ENCODE peak calls at places on chromosomes 11 and 22, in nine cellular contexts. P, R, J, A, C, U, K, V and M are unnamed samples. For H3K4me1, the result is how much of the 10 kb centered on the place peaks cover.

GRCh38 chr22:41085842-41086241 is 6.5 kb upstream of the EP300 start:
- DNase-seq in P (no peak), R (no peak), J (no peak), A (no peak), C (no peak), U (no peak), K (no peak), V (no peak), M (no peak)

GRCh38 chr11:94597896-94598295 is 30.7 kb downstream of the PIWIL4 start:
- DNase-seq in P (peak), R (no peak), J (no peak), A (peak), C (no peak), U (no peak), K (no peak), V (no peak), M (no peak)

GRCh38 chr22:29330753-29331152 is 15.3 kb upstream of the RASL10A start:
- DNase-seq in P (no peak), R (no peak), J (peak), A (no peak), C (peak), U (no peak), K (no peak), V (no peak), M (no peak)

GRCh38 chr11:57741132-57742086 is at the start of gene SELENOH:
- DNase-seq in P (peak), R (peak), J (peak), A (peak), C (peak), U (peak), K (peak), V (peak), M (peak)

GRCh38 chr11:85874265-85874664 is 19.1 kb downstream of the CCDC83 start:
- DNase-seq in P (no peak), R (no peak), J (no peak), A (no peak), C (no peak), U (no peak), K (no peak), V (no peak), M (no peak)

GRCh38 chr11:95150977-95151684 is 61.5 kb downstream of the ENDOD1 start:
- DNase-seq in P (peak), R (peak), J (peak), A (peak), C (peak), U (peak), K (peak), V (peak), M (peak)

GRCh38 chr22:47188337-47189055 is 426.0 kb downstream of the TBC1D22A start:
- DNase-seq in P (no peak), R (no peak), J (no peak), A (no peak), C (no peak), U (no peak), K (no peak), V (peak), M (no peak)

GRCh38 chr11:2933376-2934056 is 4.3 kb upstream of the PHLDA2 start:
- DNase-seq in P (peak), R (peak), J (peak), A (peak), C (peak), U (no peak), K (peak), V (peak), M (peak)

GRCh38 chr22:29031236-29031982 is 30.2 kb downstream of the C22orf31 start:
- DNase-seq in P (peak), R (peak), J (peak), A (peak), C (peak), U (peak), K (peak), V (peak), M (peak)

GRCh38 chr11:111735262-111736116 is 30.7 kb downstream of the PPP2R1B start:
- DNase-seq in P (peak), R (no peak), J (peak), A (peak), C (peak), U (peak), K (no peak), V (peak), M (no peak)

GRCh38 chr11:85823816-85824215 is 12.9 kb upstream of the SYTL2 start:
- DNase-seq in P (no peak), R (no peak), J (no peak), A (no peak), C (no peak), U (no peak), K (no peak), V (peak), M (no peak)

GRCh38 chr11:47620836-47621378 is 21.5 kb downstream of the MTCH2 start:
- DNase-seq in P (no peak), R (no peak), J (peak), A (no peak), C (no peak), U (no peak), K (no peak), V (no peak), M (no peak)

GRCh38 chr11:116776522-116776984 is 3.8 kb upstream of the BUD13 start:
- DNase-seq in P (no peak), R (no peak), J (no peak), A (no peak), C (no peak), U (no peak), K (no peak), V (no peak), M (no peak)

DNA sequence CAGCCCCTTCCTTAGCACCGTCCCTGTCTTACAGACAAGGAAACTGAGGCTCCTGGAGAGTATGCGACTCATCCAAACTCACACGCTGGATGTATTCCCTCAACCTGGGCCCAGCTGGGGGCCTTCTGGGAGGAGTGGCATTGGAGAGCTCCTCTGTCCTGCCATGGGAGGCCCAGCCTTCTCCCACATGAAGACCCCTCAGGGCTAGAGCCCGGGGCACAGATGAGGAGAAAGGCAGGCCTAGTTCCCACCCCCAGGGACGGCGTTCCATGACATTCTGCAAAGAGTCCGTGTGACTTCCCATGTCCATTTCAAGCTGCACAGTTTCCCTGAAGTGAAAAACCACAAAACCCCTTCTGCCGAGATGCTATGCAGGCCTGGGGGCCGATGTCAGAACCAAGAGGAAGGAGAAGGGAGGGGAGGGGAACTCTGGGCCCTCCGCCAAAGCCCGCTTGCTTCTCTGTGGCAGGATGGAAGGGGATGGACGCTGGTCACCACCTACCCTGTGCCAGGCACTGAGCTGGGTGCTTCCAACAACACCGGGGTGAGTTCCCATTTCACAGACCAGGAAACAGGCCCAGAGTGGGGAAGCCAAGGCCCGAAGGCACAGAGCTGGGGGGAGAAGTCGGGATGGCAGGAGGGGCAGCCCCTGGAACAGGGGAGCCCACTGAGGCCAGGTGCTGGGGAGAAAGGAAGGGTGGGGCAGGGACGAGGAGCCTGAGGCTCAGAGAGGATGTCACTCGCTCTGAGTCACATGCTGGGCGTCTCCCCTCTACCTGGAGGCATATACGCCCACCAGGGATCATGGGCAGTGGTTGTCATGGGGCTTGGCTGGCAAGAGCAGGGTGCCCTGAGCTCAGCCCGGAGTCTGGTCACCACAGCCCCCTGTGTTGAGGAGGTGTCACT is 15.7 kb downstream of the RAC2 start:
- DNase-seq in P (peak), R (no peak), J (no peak), A (no peak), C (peak), U (no peak), K (no peak), V (peak), M (peak)
- TF ChIP-seq POLR2A in P (no peak), R (no peak), J (no peak), A (no peak), C (no peak), U (no peak), K (no peak), V (no peak), M (no peak)

DNA sequence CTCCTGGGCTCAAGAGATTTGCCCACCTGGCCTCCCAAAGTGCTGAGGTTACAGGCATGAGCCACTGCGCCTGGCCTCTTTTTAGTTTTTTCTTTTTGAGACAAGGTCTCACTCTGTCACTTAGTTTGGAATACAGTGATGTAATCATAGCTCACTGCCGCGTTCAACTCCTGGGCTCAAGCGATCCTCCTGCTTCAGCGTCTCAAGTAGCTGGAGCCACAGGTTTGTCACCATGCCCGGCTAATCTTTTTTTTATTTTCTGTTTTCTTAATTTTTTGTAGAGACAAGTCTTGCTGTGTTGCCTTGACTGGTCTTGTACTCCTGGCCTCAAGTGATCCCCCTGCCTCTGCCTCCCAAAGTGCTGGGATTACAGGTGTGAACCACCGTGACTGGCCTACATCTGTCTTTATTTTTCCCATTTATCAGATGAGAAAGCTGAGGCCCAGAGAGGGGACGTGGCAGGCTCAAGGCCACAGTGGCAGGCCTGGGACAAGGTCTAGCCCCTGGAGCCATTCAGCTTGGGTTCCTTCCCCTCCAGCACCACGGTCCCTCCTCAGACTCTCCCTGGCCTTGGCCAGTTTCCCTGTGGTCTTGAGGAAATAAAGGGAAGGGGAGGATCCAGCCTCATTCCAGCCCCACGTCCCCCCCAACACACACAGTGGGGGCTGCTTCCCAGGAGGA is 2.8 kb upstream of the KDELR3 start:
- DNase-seq in P (no peak), R (no peak), J (no peak), A (no peak), C (no peak), U (peak), K (no peak), V (no peak), M (peak)
- H3K4me1 ChIP-seq in P (under half), R (under half), J (under half), A (under half), C (under half), U (under half), K (under half), V (under half), M (under half)

GRCh38 chr11:34970480-34970879 is 54.1 kb downstream of the PDHX start:
- DNase-seq in P (no peak), R (no peak), J (no peak), A (no peak), C (no peak), U (no peak), K (no peak), V (no peak), M (no peak)

GRCh38 chr11:34975482-34975881 is 59.1 kb downstream of the PDHX start:
- DNase-seq in P (no peak), R (no peak), J (peak), A (no peak), C (no peak), U (no peak), K (no peak), V (no peak), M (no peak)

GRCh38 chr11:34970033-34970432 is 53.6 kb downstream of the PDHX start:
- DNase-seq in P (no peak), R (no peak), J (no peak), A (no peak), C (no peak), U (no peak), K (no peak), V (no peak), M (no peak)

GRCh38 chr11:34976496-34976895 is 60.1 kb downstream of the PDHX start:
- DNase-seq in P (no peak), R (no peak), J (peak), A (no peak), C (no peak), U (no peak), K (no peak), V (no peak), M (no peak)

DNA sequence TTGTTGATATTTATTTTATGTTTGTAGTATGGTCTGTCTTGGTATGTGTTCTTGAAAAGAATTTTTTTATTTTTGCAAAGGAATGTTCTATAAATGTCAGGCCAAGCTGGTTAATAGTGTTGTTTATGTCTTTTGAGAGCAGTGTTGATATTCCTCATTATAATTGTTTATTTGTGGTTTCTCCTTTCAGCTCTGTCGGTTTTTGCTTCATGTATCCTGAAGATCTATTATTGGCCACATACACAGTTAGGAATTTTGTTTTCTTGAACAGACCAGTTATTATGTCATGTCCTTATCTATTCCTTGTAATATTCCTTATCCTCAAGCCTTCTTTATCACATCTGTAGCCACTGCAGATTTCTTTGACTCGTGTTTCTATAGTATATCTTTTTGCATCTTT is 56.5 kb downstream of the PDHX start:
- DNase-seq in P (no peak), R (no peak), J (no peak), A (no peak), C (no peak), U (no peak), K (no peak), V (no peak), M (no peak)
- H3K4me3 ChIP-seq in P (no peak), R (no peak), J (no peak), A (no peak), C (no peak), U (no peak), K (no peak), V (no peak), M (no peak)

GRCh38 chr11:60887531-60887930 is 18.9 kb downstream of the PRPF19 start:
- DNase-seq in P (peak), R (no peak), J (peak), A (peak), C (no peak), U (peak), K (peak), V (peak), M (peak)
- TF ChIP-seq POLR2A in P (no peak), R (no peak), J (no peak), A (no peak), C (no peak), U (no peak), K (no peak), V (no peak), M (no peak)

GRCh38 chr11:69948256-69949141 is 129.3 kb upstream of the FGF3 start:
- DNase-seq in P (peak), R (no peak), J (no peak), A (peak), C (peak), U (no peak), K (peak), V (peak), M (peak)

GRCh38 chr11:69947059-69947771 is 128.0 kb upstream of the FGF3 start:
- DNase-seq in P (no peak), R (no peak), J (no peak), A (no peak), C (peak), U (no peak), K (no peak), V (no peak), M (peak)

GRCh38 chr11:69950120-69950519 is 128.0 kb upstream of the ANO1 start:
- DNase-seq in P (no peak), R (peak), J (peak), A (no peak), C (peak), U (no peak), K (peak), V (peak), M (peak)

GRCh38 chr11:69949327-69949726 is 128.8 kb upstream of the ANO1 start:
- DNase-seq in P (peak), R (no peak), J (peak), A (peak), C (peak), U (no peak), K (peak), V (no peak), M (peak)

DNA sequence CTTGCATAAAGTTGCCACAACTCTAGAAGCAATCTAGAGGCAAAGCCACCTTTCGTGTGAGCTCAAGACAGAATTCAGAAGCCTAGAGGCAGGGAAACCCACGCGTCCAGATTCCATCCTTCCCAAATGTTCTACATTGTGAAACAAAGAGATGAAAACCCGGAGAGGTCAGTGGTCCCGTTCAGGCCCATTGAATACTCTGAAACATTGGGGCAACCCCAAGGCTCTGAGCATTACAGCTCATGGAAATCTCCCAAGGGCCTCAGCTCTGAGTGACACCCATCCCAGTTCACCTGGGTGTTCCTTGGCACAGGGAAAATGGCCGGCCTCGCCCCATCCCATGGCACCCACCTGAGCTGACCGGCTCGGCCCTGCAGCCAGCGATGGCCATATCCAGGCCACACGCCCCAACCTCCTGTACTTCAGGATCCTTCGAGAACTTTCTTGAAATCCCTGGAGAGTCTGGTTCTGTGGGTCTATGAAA is 128.6 kb upstream of the FGF3 start:
- DNase-seq in P (no peak), R (no peak), J (no peak), A (no peak), C (peak), U (no peak), K (no peak), V (no peak), M (no peak)
- H3K4me1 ChIP-seq in P (under half), R (under half), J (under half), A (under half), C (under half), U (under half), K (under half), V (under half), M (under half)